ENCODE peak calls at places on chromosomes 3 and 15, in eight cellular contexts. P is neuronal stem cell, X is kidney, J is mesendoderm, S is Karpas-422, Z is mammary epithelial cell, D is HepG2, H is IMR-90. N is an unnamed sample.

GRCh38 chr3:154195620-154196366 is 74.6 kb downstream of the ARHGEF26 start:
- DNase-seq in X (no peak), H (peak), J (peak), D (no peak), Z (no peak), S (no peak), P (no peak), N (no peak)

GRCh38 chr3:33128706-33129105 is 14.9 kb downstream of the CRTAP start:
- DNase-seq in S (no peak), Z (no peak), J (peak), P (peak), D (no peak), X (no peak), H (peak), N (no peak)

GRCh38 chr3:112128843-112129727 is 4.0 kb downstream of the GCSAM start:
- DNase-seq in H (peak), Z (peak), J (peak), X (no peak), P (no peak), D (no peak), S (peak), N (no peak)

GRCh38 chr3:54427501-54427900 is 305.1 kb downstream of the CACNA2D3 start:
- DNase-seq in X (no peak), H (no peak), J (no peak), D (no peak), P (no peak), Z (no peak), S (no peak), N (no peak)

GRCh38 chr3:154240235-154240634 is 84.1 kb downstream of the DHX36 start:
- DNase-seq in J (no peak), Z (no peak), D (no peak), H (no peak), S (no peak), P (no peak), X (no peak), N (no peak)

GRCh38 chr15:75044258-75044878 is 21.0 kb downstream of the PPCDC start:
- DNase-seq in X (no peak), P (no peak), Z (no peak), H (no peak), D (no peak), S (no peak), J (no peak), N (no peak)

GRCh38 chr15:69391046-69391757 is 22.9 kb upstream of the KIF23 start:
- DNase-seq in X (no peak), H (no peak), D (no peak), P (no peak), S (no peak), Z (peak), J (no peak), N (no peak)

GRCh38 chr15:43256341-43256740 is 10.4 kb downstream of the TGM5 start:
- DNase-seq in D (no peak), X (no peak), H (no peak), Z (no peak), S (no peak), J (no peak), P (no peak), N (no peak)

GRCh38 chr3:126570103-126570541 is 11.4 kb upstream of the C3orf22 start:
- DNase-seq in X (no peak), J (peak), H (no peak), P (no peak), D (peak), Z (no peak), S (no peak), N (no peak)

GRCh38 chr3:37858742-37859141 is 2.9 kb upstream of the CTDSPL start:
- DNase-seq in S (no peak), H (no peak), X (no peak), Z (no peak), J (no peak), D (no peak), P (no peak), N (no peak)

GRCh38 chr3:49787182-49787464 is 781 bp upstream of the IP6K1 start:
- DNase-seq in P (no peak), D (no peak), X (no peak), Z (peak), S (no peak), H (no peak), J (no peak), N (peak)

GRCh38 chr3:189316296-189317019 is 144.7 kb downstream of the TPRG1 start:
- DNase-seq in Z (peak), H (no peak), X (no peak), S (no peak), P (no peak), D (peak), J (peak), N (peak)

GRCh38 chr15:57352535-57353316 is 23.6 kb upstream of the CGNL1 start:
- DNase-seq in X (peak), S (no peak), P (no peak), H (no peak), D (peak), Z (no peak), J (no peak), N (no peak)

GRCh38 chr15:89740137-89740536 is 10.9 kb downstream of the MESP1 start:
- DNase-seq in P (peak), S (peak), J (peak), Z (peak), D (peak), H (peak), X (peak), N (peak)

GRCh38 chr3:45105855-45106655 is 40.1 kb downstream of the CDCP1 start:
- DNase-seq in J (no peak), P (no peak), D (no peak), X (no peak), S (no peak), H (peak), Z (peak), N (no peak)

GRCh38 chr3:127140501-127141460 is 52.1 kb upstream of the PRR23E start:
- DNase-seq in S (no peak), P (no peak), X (no peak), D (no peak), H (no peak), Z (no peak), J (no peak), N (no peak)

GRCh38 chr15:58213587-58214360 is 75.6 kb downstream of the AQP9 start:
- DNase-seq in H (peak), P (no peak), D (no peak), Z (no peak), S (no peak), X (no peak), J (no peak), N (no peak)

GRCh38 chr3:15221574-15222217 is 15.7 kb downstream of the CAPN7 start:
- DNase-seq in D (no peak), X (no peak), P (no peak), H (no peak), Z (no peak), J (no peak), S (no peak), N (no peak)

GRCh38 chr15:55420171-55420871 is 12.0 kb downstream of the PIERCE2 start:
- DNase-seq in X (no peak), P (no peak), H (no peak), J (no peak), D (no peak), Z (no peak), S (no peak), N (no peak)

GRCh38 chr15:78396976-78397375 is 41.0 kb upstream of the IREB2 start:
- DNase-seq in Z (no peak), P (no peak), H (peak), X (peak), D (peak), J (peak), S (no peak), N (peak)

GRCh38 chr15:90301901-90302300 is 36.4 kb downstream of the NGRN start:
- DNase-seq in P (no peak), H (no peak), J (no peak), D (peak), S (no peak), X (no peak), Z (no peak), N (no peak)

GRCh38 chr3:103158183-103158582 is 723.4 kb downstream of the ZPLD1 start:
- DNase-seq in J (peak), H (no peak), S (no peak), X (no peak), D (no peak), Z (no peak), P (no peak), N (no peak)

GRCh38 chr15:25235391-25235790 is 203.4 kb downstream of the UBE3A start:
- DNase-seq in J (no peak), Z (no peak), D (no peak), P (no peak), X (peak), H (no peak), S (no peak), N (no peak)

GRCh38 chr3:100600181-100601042 is 9.0 kb upstream of the ADGRG7 start:
- DNase-seq in Z (peak), H (no peak), P (no peak), J (peak), X (peak), S (no peak), D (no peak), N (no peak)

GRCh38 chr15:69553686-69554085 is 101.1 kb downstream of the RPLP1 start:
- DNase-seq in J (no peak), S (no peak), X (no peak), D (no peak), H (no peak), Z (no peak), P (no peak), N (peak)

GRCh38 chr15:27480141-27480530 is 509.2 kb downstream of the GABRG3 start:
- DNase-seq in J (no peak), P (no peak), Z (no peak), X (no peak), S (no peak), D (no peak), H (no peak), N (no peak)

GRCh38 chr15:86125775-86126174 is 46.1 kb downstream of the AGBL1 start:
- DNase-seq in D (no peak), P (no peak), H (no peak), X (no peak), J (no peak), S (no peak), Z (no peak), N (no peak)

GRCh38 chr3:52068730-52069129 is 12.4 kb upstream of the DUSP7 start:
- DNase-seq in D (peak), Z (no peak), P (no peak), S (no peak), H (no peak), J (no peak), X (no peak), N (peak)

GRCh38 chr3:66153471-66153870 is 67.3 kb upstream of the SLC25A26 start:
- DNase-seq in S (no peak), J (no peak), D (no peak), H (no peak), P (no peak), Z (no peak), X (no peak), N (no peak)

GRCh38 chr3:117903226-117903625 is 1131.4 kb downstream of the IGSF11 start:
- DNase-seq in Z (no peak), P (no peak), X (no peak), D (no peak), J (no peak), H (peak), S (no peak), N (no peak)

GRCh38 chr3:163939926-163940325 is 1138.4 kb downstream of the SI start:
- DNase-seq in S (no peak), Z (no peak), H (no peak), D (no peak), X (no peak), P (no peak), J (peak), N (no peak)

GRCh38 chr15:38243278-38243677 is 9.4 kb upstream of the SPRED1 start:
- DNase-seq in X (no peak), J (no peak), H (no peak), Z (no peak), P (no peak), S (no peak), D (no peak), N (peak)

GRCh38 chr15:44219073-44219472 is 24.0 kb upstream of the FRMD5 start:
- DNase-seq in D (no peak), P (no peak), J (no peak), Z (no peak), H (no peak), X (no peak), S (no peak), N (no peak)

GRCh38 chr3:56881035-56881575 is 79.4 kb upstream of the ARHGEF3 start:
- DNase-seq in H (peak), D (peak), X (no peak), Z (peak), J (no peak), P (no peak), S (no peak), N (no peak)

GRCh38 chr3:86737517-86737916 is 253.4 kb downstream of the VGLL3 start:
- DNase-seq in J (no peak), X (no peak), Z (no peak), P (no peak), H (no peak), D (no peak), S (no peak), N (no peak)

GRCh38 chr15:68635142-68635541 is 56.3 kb downstream of the CORO2B start:
- DNase-seq in D (no peak), Z (no peak), S (peak), H (no peak), J (no peak), X (no peak), P (no peak), N (no peak)

GRCh38 chr15:49830411-49830810 is 209.6 kb downstream of the DTWD1 start:
- DNase-seq in X (no peak), Z (no peak), D (no peak), H (peak), P (no peak), J (peak), S (no peak), N (no peak)

GRCh38 chr3:136075218-136075808 is 109.8 kb downstream of the PPP2R3A start:
- DNase-seq in S (peak), H (peak), Z (peak), J (peak), D (peak), P (peak), X (no peak), N (peak)

GRCh38 chr3:94062513-94063404 is at the start of the genes DHFR2 and NSUN3:
- DNase-seq in P (peak), H (peak), J (peak), Z (peak), S (peak), D (peak), X (peak), N (peak)

GRCh38 chr3:160393346-160394008 is 5.5 kb downstream of the IFT80 start:
- DNase-seq in X (no peak), S (no peak), P (no peak), Z (no peak), D (no peak), J (no peak), H (no peak), N (no peak)

GRCh38 chr3:160394009-160394392 is 5.0 kb downstream of the IFT80 start:
- DNase-seq in P (no peak), H (no peak), J (no peak), Z (no peak), S (no peak), X (no peak), D (no peak), N (no peak)

GRCh38 chr3:160398820-160399346 is at the start of gene IFT80:
- DNase-seq in H (peak), X (peak), S (peak), J (peak), P (peak), D (peak), Z (peak), N (peak)

GRCh38 chr3:160392798-160393197 is 6.2 kb downstream of the IFT80 start:
- DNase-seq in J (no peak), D (no peak), S (no peak), H (no peak), P (no peak), X (no peak), Z (no peak), N (no peak)

GRCh38 chr3:160395297-160395696 is 3.7 kb downstream of the IFT80 start:
- DNase-seq in X (no peak), S (no peak), P (no peak), Z (peak), J (peak), D (no peak), H (peak), N (no peak)
- H3K9ac ChIP-seq in X (no peak), S (no peak), P (no peak), Z (no peak), J (no peak), D (no peak), H (no peak), N (no peak)

GRCh38 chr3:38986901-38987300 is 64.8 kb downstream of the SCN11A start:
- DNase-seq in H (peak), Z (peak), J (no peak), X (no peak), P (no peak), S (no peak), D (no peak), N (no peak)
- H3K27ac ChIP-seq in H (no peak), Z (no peak), J (no peak), X (no peak), P (no peak), S (no peak), D (no peak), N (no peak)

DNA sequence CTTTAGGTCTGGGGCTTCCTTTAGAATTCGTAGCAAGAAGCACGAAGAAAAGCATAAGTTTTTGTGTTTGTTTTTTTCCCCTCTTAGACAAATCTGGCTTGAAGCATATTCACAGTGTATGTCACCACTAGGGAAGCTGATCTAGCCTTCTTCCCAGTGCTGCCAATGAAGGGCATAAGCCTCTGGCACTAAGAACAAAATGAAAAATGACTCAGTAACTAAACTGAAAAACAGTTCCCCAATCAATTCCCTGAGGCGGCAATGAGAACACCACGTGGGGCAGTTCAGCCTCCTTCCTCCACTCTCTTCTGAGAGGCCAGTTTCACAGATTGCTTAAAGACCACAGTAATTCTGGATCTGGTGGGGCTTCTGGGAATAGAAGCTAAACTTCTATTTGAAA is 338.1 kb downstream of the GAP43 start:
- DNase-seq in X (no peak), D (no peak), P (no peak), S (no peak), H (no peak), Z (peak), J (no peak), N (no peak)
- H3K9ac ChIP-seq in X (no peak), D (no peak), P (no peak), S (no peak), H (no peak), Z (no peak), J (no peak), N (no peak)

GRCh38 chr3:30811174-30811795 is 83.2 kb downstream of the GADL1 start:
- DNase-seq in D (no peak), J (no peak), H (no peak), S (no peak), Z (no peak), P (no peak), X (no peak), N (no peak)
- H3K27ac ChIP-seq in D (no peak), J (no peak), H (no peak), S (no peak), Z (no peak), P (no peak), X (no peak), N (no peak)

GRCh38 chr15:32701863-32702262 is 15.9 kb upstream of the GREM1 start:
- DNase-seq in S (no peak), J (no peak), D (no peak), X (no peak), H (peak), Z (no peak), P (no peak), N (no peak)
- H3K9ac ChIP-seq in S (no peak), J (no peak), D (no peak), X (no peak), H (no peak), Z (no peak), P (no peak), N (no peak)